ENCODE peak calls at places on chromosomes 12 and 14, in four cellular contexts. One of them, this sample, is unnamed.

GRCh38 chr14:54481695-54482094 is 7.1 kb downstream of the GMFB start:
- DNase-seq in left kidney: no peak
- DNase-seq in CD8-positive, alpha-beta T cell: no peak
- DNase-seq in type B pancreatic cell: no peak
- DNase-seq in this sample: no peak

GRCh38 chr14:89292579-89293348 is 124.3 kb downstream of the FOXN3 start:
- DNase-seq in left kidney: peak; percentile 31
- DNase-seq in CD8-positive, alpha-beta T cell: no peak
- DNase-seq in type B pancreatic cell: no peak
- DNase-seq in this sample: no peak

GRCh38 chr12:28086521-28086920 is 103.7 kb upstream of the CCDC91 start:
- DNase-seq in left kidney: no peak
- DNase-seq in CD8-positive, alpha-beta T cell: no peak
- DNase-seq in type B pancreatic cell: no peak
- DNase-seq in this sample: no peak

GRCh38 chr12:57530396-57531142 is 7.9 kb downstream of the MBD6 start:
- DNase-seq in left kidney: no peak
- DNase-seq in CD8-positive, alpha-beta T cell: no peak
- DNase-seq in type B pancreatic cell: no peak
- DNase-seq in this sample: no peak

GRCh38 chr14:52051251-52051650 is 17.6 kb downstream of the NID2 start:
- DNase-seq in left kidney: no peak
- DNase-seq in CD8-positive, alpha-beta T cell: no peak
- DNase-seq in type B pancreatic cell: no peak
- DNase-seq in this sample: no peak

GRCh38 chr14:105399441-105399775 is 1.1 kb downstream of the TEX22 start:
- DNase-seq in left kidney: no peak
- DNase-seq in CD8-positive, alpha-beta T cell: no peak
- DNase-seq in type B pancreatic cell: no peak
- DNase-seq in this sample: no peak

GRCh38 chr14:54737132-54737711 is 165.4 kb downstream of the GCH1 start:
- DNase-seq in left kidney: no peak
- DNase-seq in CD8-positive, alpha-beta T cell: no peak
- DNase-seq in type B pancreatic cell: no peak
- DNase-seq in this sample: no peak

GRCh38 chr12:11901687-11902524 is 168.8 kb upstream of the BCL2L14 start:
- DNase-seq in left kidney: no peak
- DNase-seq in CD8-positive, alpha-beta T cell: no peak
- DNase-seq in type B pancreatic cell: no peak
- DNase-seq in this sample: no peak

GRCh38 chr14:105929327-105930081 is 403.1 kb downstream of the TMEM121 start:
- DNase-seq in left kidney: no peak
- DNase-seq in CD8-positive, alpha-beta T cell: no peak
- DNase-seq in type B pancreatic cell: peak; percentile 39
- DNase-seq in this sample: no peak

GRCh38 chr14:100066984-100067383 is 1.8 kb downstream of the EVL start:
- DNase-seq in left kidney: no peak
- DNase-seq in CD8-positive, alpha-beta T cell: no peak
- DNase-seq in type B pancreatic cell: no peak
- DNase-seq in this sample: no peak

GRCh38 chr14:102498005-102498677 is 11.4 kb downstream of the ANKRD9 start:
- DNase-seq in left kidney: no peak
- DNase-seq in CD8-positive, alpha-beta T cell: no peak
- DNase-seq in type B pancreatic cell: no peak
- DNase-seq in this sample: no peak

GRCh38 chr14:39211109-39211741 is 22.5 kb upstream of the MIA2 start:
- DNase-seq in left kidney: no peak
- DNase-seq in CD8-positive, alpha-beta T cell: no peak
- DNase-seq in type B pancreatic cell: no peak
- DNase-seq in this sample: no peak

GRCh38 chr12:52662093-52663006 is 10.3 kb upstream of the KRT2 start:
- DNase-seq in left kidney: no peak
- DNase-seq in CD8-positive, alpha-beta T cell: no peak
- DNase-seq in type B pancreatic cell: no peak
- DNase-seq in this sample: no peak

This sample was measured in NCI-H69.